ENCODE peak calls at places on chromosomes 11 and 22, in seven cellular contexts. One of them, this sample, is unnamed.

GRCh38 chr22:39898997-39899396 is 1.9 kb upstream of the GRAP2 start:
- DNase-seq in H1: no peak
- DNase-seq in neural progenitor cell: no peak
- DNase-seq in mammary epithelial cell: no peak
- DNase-seq in fibroblast of lung: no peak
- DNase-seq in SK-N-SH: no peak
- DNase-seq in H9: no peak
- DNase-seq in this sample: no peak

GRCh38 chr22:23248583-23248982 is 68.3 kb downstream of the BCR start:
- DNase-seq in H1: no peak
- DNase-seq in neural progenitor cell: peak
- DNase-seq in mammary epithelial cell: peak
- DNase-seq in fibroblast of lung: peak
- DNase-seq in SK-N-SH: no peak
- DNase-seq in H9: peak
- DNase-seq in this sample: no peak

GRCh38 chr11:20022363-20023081 is 137.8 kb downstream of the DBX1 start:
- DNase-seq in H1: peak
- DNase-seq in neural progenitor cell: peak
- DNase-seq in mammary epithelial cell: peak
- DNase-seq in fibroblast of lung: peak
- DNase-seq in SK-N-SH: no peak
- DNase-seq in H9: peak
- DNase-seq in this sample: no peak

GRCh38 chr11:115522302-115522701 is 18.1 kb upstream of the CADM1 start:
- DNase-seq in H1: no peak
- DNase-seq in neural progenitor cell: no peak
- DNase-seq in mammary epithelial cell: no peak
- DNase-seq in fibroblast of lung: no peak
- DNase-seq in SK-N-SH: no peak
- DNase-seq in H9: no peak
- DNase-seq in this sample: no peak

GRCh38 chr22:17271711-17272451 is 52.6 kb upstream of the ADA2 start:
- DNase-seq in H1: no peak
- DNase-seq in neural progenitor cell: no peak
- DNase-seq in mammary epithelial cell: no peak
- DNase-seq in fibroblast of lung: no peak
- DNase-seq in SK-N-SH: no peak
- DNase-seq in H9: no peak
- DNase-seq in this sample: no peak

GRCh38 chr11:94851864-94852581 is 83.9 kb downstream of the AMOTL1 start:
- DNase-seq in H1: no peak
- DNase-seq in neural progenitor cell: no peak
- DNase-seq in mammary epithelial cell: peak
- DNase-seq in fibroblast of lung: no peak
- DNase-seq in SK-N-SH: no peak
- DNase-seq in H9: no peak
- DNase-seq in this sample: no peak

GRCh38 chr11:44269369-44270351 is 40.3 kb downstream of the ALX4 start:
- DNase-seq in H1: no peak
- DNase-seq in neural progenitor cell: no peak
- DNase-seq in mammary epithelial cell: no peak
- DNase-seq in fibroblast of lung: peak
- DNase-seq in SK-N-SH: no peak
- DNase-seq in H9: no peak
- DNase-seq in this sample: no peak

GRCh38 chr11:118105657-118106305 is 19.0 kb upstream of the SMIM35 start:
- DNase-seq in H1: no peak
- DNase-seq in neural progenitor cell: no peak
- DNase-seq in mammary epithelial cell: no peak
- DNase-seq in fibroblast of lung: no peak
- DNase-seq in SK-N-SH: no peak
- DNase-seq in H9: no peak
- DNase-seq in this sample: no peak

GRCh38 chr11:114609429-114609828 is 13.8 kb upstream of the NXPE4 start:
- DNase-seq in H1: no peak
- DNase-seq in neural progenitor cell: no peak
- DNase-seq in mammary epithelial cell: no peak
- DNase-seq in fibroblast of lung: no peak
- DNase-seq in SK-N-SH: no peak
- DNase-seq in H9: no peak
- DNase-seq in this sample: no peak

GRCh38 chr11:114367244-114367957 is 32.9 kb downstream of the C11orf71 start:
- DNase-seq in H1: no peak
- DNase-seq in neural progenitor cell: no peak
- DNase-seq in mammary epithelial cell: no peak
- DNase-seq in fibroblast of lung: no peak
- DNase-seq in SK-N-SH: peak
- DNase-seq in H9: no peak
- DNase-seq in this sample: no peak

GRCh38 chr11:65489061-65489705 is 9.7 kb upstream of the MALAT1 start:
- DNase-seq in H1: peak
- DNase-seq in neural progenitor cell: peak
- DNase-seq in mammary epithelial cell: no peak
- DNase-seq in fibroblast of lung: peak
- DNase-seq in SK-N-SH: no peak
- DNase-seq in H9: peak
- DNase-seq in this sample: no peak

GRCh38 chr22:45671051-45671782 is 417 bp upstream of the ATXN10 start:
- DNase-seq in H1: no peak
- DNase-seq in neural progenitor cell: peak
- DNase-seq in mammary epithelial cell: no peak
- DNase-seq in fibroblast of lung: no peak
- DNase-seq in SK-N-SH: peak
- DNase-seq in H9: peak
- DNase-seq in this sample: no peak

GRCh38 chr11:118048472-118049370 is 28.2 kb upstream of the TMPRSS4 start:
- DNase-seq in H1: no peak
- DNase-seq in neural progenitor cell: no peak
- DNase-seq in mammary epithelial cell: no peak
- DNase-seq in fibroblast of lung: no peak
- DNase-seq in SK-N-SH: no peak
- DNase-seq in H9: no peak
- DNase-seq in this sample: no peak

GRCh38 chr22:27115816-27116256 is 458.4 kb downstream of the MIAT start:
- DNase-seq in H1: no peak
- DNase-seq in neural progenitor cell: no peak
- DNase-seq in mammary epithelial cell: peak
- DNase-seq in fibroblast of lung: no peak
- DNase-seq in SK-N-SH: no peak
- DNase-seq in H9: no peak
- DNase-seq in this sample: no peak

GRCh38 chr22:26725012-26725676 is 67.8 kb downstream of the MIAT start:
- DNase-seq in H1: no peak
- DNase-seq in neural progenitor cell: no peak
- DNase-seq in mammary epithelial cell: no peak
- DNase-seq in fibroblast of lung: no peak
- DNase-seq in SK-N-SH: no peak
- DNase-seq in H9: no peak
- DNase-seq in this sample: no peak

DNA sequence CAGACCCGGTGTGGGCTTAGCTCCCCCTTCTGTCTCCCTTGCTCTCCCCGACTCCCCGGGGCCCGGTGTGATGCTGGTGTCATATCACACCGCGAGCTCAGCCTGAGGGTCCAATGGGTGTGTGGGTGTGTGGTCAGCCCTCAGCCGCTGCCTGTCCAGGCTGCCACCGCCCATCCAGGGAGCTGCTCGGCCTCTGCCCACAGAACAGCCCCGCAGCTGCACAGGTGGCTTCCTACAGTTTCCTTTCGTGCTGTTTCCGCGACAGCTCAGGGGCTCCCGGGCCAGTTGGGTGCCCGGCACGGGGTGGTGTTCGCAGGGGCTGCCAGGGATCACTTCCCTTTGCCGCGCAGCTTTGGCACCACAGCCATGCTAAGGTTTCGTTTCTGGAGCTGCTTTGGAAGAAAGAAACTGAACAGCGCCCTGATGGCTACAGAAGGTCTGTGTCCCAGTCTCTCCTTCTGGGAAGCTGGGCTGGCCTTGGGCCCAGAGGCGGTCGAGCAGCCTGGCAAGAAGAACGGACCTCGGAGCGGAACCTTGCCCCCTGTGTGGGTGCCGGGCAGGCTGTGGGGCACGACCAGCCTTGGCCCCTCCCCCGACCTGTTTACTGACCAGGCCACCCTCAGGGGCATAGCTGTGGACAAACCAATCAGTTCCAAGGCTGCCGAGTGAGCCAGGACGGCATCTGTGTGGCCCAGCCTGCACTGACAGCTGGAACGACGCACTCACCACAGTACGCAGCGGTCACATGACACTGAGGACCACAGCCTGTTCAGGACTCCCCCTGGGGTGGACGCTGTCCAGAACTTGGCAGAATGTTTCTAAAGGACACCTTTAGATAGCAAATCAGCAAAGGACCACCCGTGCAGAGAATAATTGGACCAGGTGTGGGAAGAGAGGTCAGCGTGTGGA is 7.0 kb downstream of the PIM3 start:
- DNase-seq in H1: peak
- DNase-seq in neural progenitor cell: peak
- DNase-seq in mammary epithelial cell: no peak
- DNase-seq in fibroblast of lung: peak
- DNase-seq in SK-N-SH: peak
- DNase-seq in H9: peak
- DNase-seq in this sample: no peak
- H3K9ac ChIP-seq in H1: no peak
- H3K9ac ChIP-seq in neural progenitor cell: no peak
- H3K9ac ChIP-seq in mammary epithelial cell: no peak
- H3K9ac ChIP-seq in fibroblast of lung: peak
- H3K9ac ChIP-seq in SK-N-SH: no peak
- H3K9ac ChIP-seq in H9: no peak
- H3K9ac ChIP-seq in this sample: no peak

GRCh38 chr22:20111689-20112622 is 3.9 kb upstream of the RANBP1 start:
- DNase-seq in H1: no peak
- DNase-seq in neural progenitor cell: no peak
- DNase-seq in mammary epithelial cell: no peak
- DNase-seq in fibroblast of lung: no peak
- DNase-seq in SK-N-SH: no peak
- DNase-seq in H9: no peak
- DNase-seq in this sample: no peak

GRCh38 chr22:20112623-20113511 is 3.0 kb upstream of the RANBP1 start:
- DNase-seq in H1: no peak
- DNase-seq in neural progenitor cell: no peak
- DNase-seq in mammary epithelial cell: no peak
- DNase-seq in fibroblast of lung: no peak
- DNase-seq in SK-N-SH: no peak
- DNase-seq in H9: no peak
- DNase-seq in this sample: no peak

GRCh38 chr22:20110359-20110985 is 5.4 kb upstream of the RANBP1 start:
- DNase-seq in H1: no peak
- DNase-seq in neural progenitor cell: no peak
- DNase-seq in mammary epithelial cell: no peak
- DNase-seq in fibroblast of lung: no peak
- DNase-seq in SK-N-SH: no peak
- DNase-seq in H9: no peak
- DNase-seq in this sample: no peak

GRCh38 chr22:20109411-20110358 is 6.2 kb upstream of the RANBP1 start:
- DNase-seq in H1: no peak
- DNase-seq in neural progenitor cell: no peak
- DNase-seq in mammary epithelial cell: no peak
- DNase-seq in fibroblast of lung: no peak
- DNase-seq in SK-N-SH: no peak
- DNase-seq in H9: no peak
- DNase-seq in this sample: no peak

GRCh38 chr22:20111045-20111688 is 4.7 kb upstream of the RANBP1 start:
- DNase-seq in H1: no peak
- DNase-seq in neural progenitor cell: peak
- DNase-seq in mammary epithelial cell: no peak
- DNase-seq in fibroblast of lung: peak
- DNase-seq in SK-N-SH: peak
- DNase-seq in H9: no peak
- DNase-seq in this sample: no peak
- H3K27ac ChIP-seq in H1: no peak
- H3K27ac ChIP-seq in neural progenitor cell: peak
- H3K27ac ChIP-seq in mammary epithelial cell: no peak
- H3K27ac ChIP-seq in fibroblast of lung: no peak
- H3K27ac ChIP-seq in SK-N-SH: peak
- H3K27ac ChIP-seq in H9: no peak
- H3K27ac ChIP-seq in this sample: peak

GRCh38 chr11:46293616-46294015 is 16.2 kb downstream of the CREB3L1 start:
- DNase-seq in H1: no peak
- DNase-seq in neural progenitor cell: no peak
- DNase-seq in mammary epithelial cell: no peak
- DNase-seq in fibroblast of lung: peak
- DNase-seq in SK-N-SH: no peak
- DNase-seq in H9: no peak
- DNase-seq in this sample: no peak
- H3K9ac ChIP-seq in H1: no peak
- H3K9ac ChIP-seq in neural progenitor cell: no peak
- H3K9ac ChIP-seq in mammary epithelial cell: no peak
- H3K9ac ChIP-seq in fibroblast of lung: no peak
- H3K9ac ChIP-seq in SK-N-SH: peak
- H3K9ac ChIP-seq in H9: no peak
- H3K9ac ChIP-seq in this sample: no peak

DNA sequence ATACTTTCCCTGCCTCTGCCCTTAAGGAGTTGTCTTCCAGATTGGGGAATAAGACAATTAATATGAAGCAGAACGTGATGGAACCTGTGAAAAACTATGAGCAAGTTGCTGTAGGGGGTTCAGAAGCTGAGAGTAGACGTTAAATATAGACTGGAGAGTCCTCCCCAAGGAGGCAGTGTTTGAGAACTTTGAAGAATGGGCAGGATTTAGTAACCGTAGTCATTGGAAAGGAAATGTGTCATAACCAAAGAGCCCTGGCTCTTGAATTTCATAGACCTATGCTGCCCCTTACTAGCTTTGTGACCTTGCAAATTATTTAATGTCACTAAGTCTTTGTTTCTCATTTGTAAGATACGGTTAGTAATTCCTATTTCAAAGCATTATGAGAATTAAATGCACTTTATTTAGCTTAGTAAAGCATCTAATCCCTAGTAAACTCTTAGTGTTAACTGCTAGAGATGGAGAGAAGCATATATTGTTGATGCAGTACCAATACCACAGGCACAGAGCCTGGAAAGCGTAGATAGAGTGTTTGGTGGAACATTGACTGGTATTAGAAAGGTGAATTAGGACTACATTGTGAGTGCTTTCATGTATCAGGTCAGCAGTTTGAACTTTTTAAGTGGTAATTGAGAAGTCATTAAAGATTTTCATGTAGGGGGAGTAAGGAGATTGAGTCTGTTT is 54.1 kb downstream of the MCAM start:
- DNase-seq in H1: no peak
- DNase-seq in neural progenitor cell: no peak
- DNase-seq in mammary epithelial cell: peak
- DNase-seq in fibroblast of lung: peak
- DNase-seq in SK-N-SH: no peak
- DNase-seq in H9: no peak
- DNase-seq in this sample: no peak
- H3K27ac ChIP-seq in H1: no peak
- H3K27ac ChIP-seq in neural progenitor cell: no peak
- H3K27ac ChIP-seq in mammary epithelial cell: no peak
- H3K27ac ChIP-seq in fibroblast of lung: no peak
- H3K27ac ChIP-seq in SK-N-SH: peak
- H3K27ac ChIP-seq in H9: no peak
- H3K27ac ChIP-seq in this sample: no peak

This sample was measured in SK-N-MC.